ENCODE peak calls at places on chromosomes 13 and 19, in four cellular contexts. F is IMR-90; O is CD4-positive, alpha-beta memory T cell; P is fibroblast of lung. X is an unnamed sample.

GRCh38 chr13:43879323-43880181 is at the start of the genes CCDC122 and LACC1:
- DNase-seq in P (peak; percentile 78), O (peak; percentile 82), F (peak; percentile 84), X (peak; percentile 40)

GRCh38 chr13:98706446-98707110 is 45.9 kb downstream of the SLC15A1 start:
- DNase-seq in P (no peak), O (no peak), F (peak; percentile 13), X (no peak)

GRCh38 chr13:67184247-67184646 is 45.9 kb downstream of the PCDH9 start:
- DNase-seq in F (no peak), O (no peak), P (no peak), X (peak; percentile 0)

GRCh38 chr19:39413269-39413902 is 917 bp downstream of the PLEKHG2 start:
- DNase-seq in P (peak; percentile 66), F (peak; percentile 60), O (peak; percentile 36), X (no peak)

GRCh38 chr19:14367016-14367415 is 14.2 kb upstream of the ADGRE5 start:
- DNase-seq in P (no peak), O (no peak), F (no peak), X (no peak)

GRCh38 chr13:79658333-79658975 is 177.5 kb downstream of the NDFIP2 start:
- DNase-seq in P (no peak), O (no peak), F (no peak), X (no peak)

GRCh38 chr19:45349430-45349941 is 8.9 kb downstream of the KLC3 start:
- DNase-seq in F (no peak), O (no peak), P (no peak), X (no peak)

GRCh38 chr19:33476151-33476707 is 45.4 kb downstream of the PEPD start:
- DNase-seq in O (no peak), F (no peak), P (no peak), X (no peak)

GRCh38 chr19:40954573-40954972 is 36.5 kb upstream of the CYP2B6 start:
- DNase-seq in F (no peak), O (no peak), P (no peak), X (no peak)

GRCh38 chr19:30367421-30367820 is 4.8 kb upstream of the ZNF536 start:
- DNase-seq in O (no peak), P (no peak), F (no peak), X (no peak)

GRCh38 chr19:40750035-40750284 is 317 bp downstream of the ACTMAP start:
- DNase-seq in P (no peak), F (no peak), O (no peak), X (peak; percentile 58)

GRCh38 chr19:31595521-31595920 is 246.3 kb upstream of the TSHZ3 start:
- DNase-seq in P (no peak), F (no peak), O (no peak), X (no peak)

GRCh38 chr13:112442483-112443090 is 66.4 kb downstream of the SPACA7 start:
- DNase-seq in F (peak; percentile 5), P (peak; percentile 12), O (no peak), X (peak; percentile 48)

GRCh38 chr19:45954132-45954531 is 19.5 kb downstream of the NOVA2 start:
- DNase-seq in O (no peak), P (no peak), F (no peak), X (no peak)

GRCh38 chr19:58555369-58555885 is 522 bp upstream of the CHMP2A start:
- DNase-seq in O (no peak), P (no peak), F (no peak), X (no peak)

GRCh38 chr13:18235756-18236527 is 945.7 kb downstream of the TUBA3C start:
- DNase-seq in O (no peak), P (no peak), F (no peak), X (no peak)

GRCh38 chr19:10718205-10719196 is 622 bp downstream of the DNM2 start:
- DNase-seq in P (peak; percentile 21), O (no peak), F (peak; percentile 28), X (no peak)

GRCh38 chr13:62337109-62337880 is 921.6 kb upstream of the PCDH20 start:
- DNase-seq in O (no peak), P (peak; percentile 5), F (no peak), X (no peak)

GRCh38 chr13:44106231-44107152 is 226.8 kb downstream of the LACC1 start:
- DNase-seq in P (no peak), O (no peak), F (no peak), X (no peak)

GRCh38 chr19:10450191-10450852 is 30.0 kb downstream of the PDE4A start:
- DNase-seq in O (no peak), F (no peak), P (no peak), X (no peak)

GRCh38 chr13:69683921-69684663 is 423.5 kb upstream of the ATXN8OS start:
- DNase-seq in P (no peak), O (no peak), F (no peak), X (no peak)

GRCh38 chr13:110902370-110902769 is 12.5 kb downstream of the ANKRD10 start:
- DNase-seq in F (peak; percentile 61), O (no peak), P (no peak), X (no peak)

GRCh38 chr13:22793598-22794134 is 387.1 kb upstream of the SGCG start:
- DNase-seq in P (no peak), O (no peak), F (no peak), X (peak; percentile 8)

GRCh38 chr13:18952225-18953016 is 229.2 kb downstream of the TUBA3C start:
- DNase-seq in F (no peak), P (no peak), O (no peak), X (no peak)

GRCh38 chr19:33693678-33694077 is 71.9 kb downstream of the CHST8 start:
- DNase-seq in F (no peak), O (no peak), P (no peak), X (no peak)

GRCh38 chr19:51194527-51195315 is 30.2 kb upstream of the CD33 start:
- DNase-seq in F (no peak), O (no peak), P (no peak), X (no peak)

GRCh38 chr19:16381756-16382401 is 57.3 kb downstream of the KLF2 start:
- DNase-seq in O (no peak), P (peak; percentile 57), F (no peak), X (no peak)

GRCh38 chr13:18949489-18949761 is 232.2 kb downstream of the TUBA3C start:
- DNase-seq in P (no peak), F (no peak), O (no peak), X (no peak)

GRCh38 chr19:28710278-28710677 is 502.7 kb downstream of the UQCRFS1 start:
- DNase-seq in P (peak; percentile 81), O (peak; percentile 25), F (peak; percentile 67), X (peak; percentile 14)

GRCh38 chr13:100423375-100423774 is 165.2 kb downstream of the GGACT start:
- DNase-seq in O (no peak), P (peak; percentile 39), F (peak; percentile 56), X (peak; percentile 33)

GRCh38 chr19:38151242-38151641 is 72.8 kb downstream of the DPF1 start:
- DNase-seq in O (no peak), P (no peak), F (no peak), X (no peak)

GRCh38 chr19:43820098-43820860 is 6.8 kb upstream of the ZNF283 start:
- DNase-seq in F (peak; percentile 42), O (no peak), P (peak; percentile 66), X (no peak)

GRCh38 chr19:35305181-35305580 is 13.2 kb downstream of the MAG start:
- DNase-seq in P (no peak), O (no peak), F (no peak), X (no peak)

GRCh38 chr13:30408319-30409101 is 13.8 kb upstream of the UBE2L5 start:
- DNase-seq in F (peak; percentile 79), P (peak; percentile 89), O (peak; percentile 87), X (no peak)
- H3K27ac ChIP-seq in F (no peak overlapping the region), P (peak overlapping the region; percentile 23), O (peak overlapping the region; percentile 40), X (peak overlapping the region; percentile 48)

GRCh38 chr19:8639821-8640401 is 9.5 kb downstream of the NFILZ start:
- DNase-seq in P (no peak), F (no peak), O (no peak), X (no peak)
- H3K27ac ChIP-seq in P (no peak overlapping the region), F (no peak overlapping the region), O (no peak overlapping the region), X (no peak overlapping the region)

DNA sequence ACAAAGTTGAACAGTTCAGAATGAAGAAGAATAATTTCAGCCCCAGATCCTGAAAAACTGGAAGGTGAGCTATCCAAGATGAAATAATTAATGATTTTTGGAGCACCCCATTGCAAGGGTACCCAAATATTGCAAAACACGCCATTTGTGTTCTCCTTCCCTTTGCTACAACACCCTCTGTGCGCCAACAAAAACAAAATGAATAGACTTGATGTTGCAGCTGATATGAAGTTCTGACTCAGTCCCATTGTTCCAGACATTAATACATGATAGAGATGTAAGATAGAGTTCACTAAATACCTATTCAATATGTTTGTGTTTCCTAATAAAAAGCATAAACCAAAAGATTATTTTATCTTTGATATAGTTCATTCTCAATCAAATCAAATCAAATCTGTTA is 287.5 kb upstream of the SOX21 start:
- DNase-seq in F (no peak), P (no peak), O (no peak), X (no peak)
- H3K27ac ChIP-seq in F (no peak overlapping the region), P (no peak overlapping the region), O (no peak overlapping the region), X (no peak overlapping the region)

GRCh38 chr19:56838680-56838929 is 1.9 kb downstream of the PEG3 start:
- DNase-seq in F (no peak), P (no peak), O (no peak), X (no peak)
- H3K27ac ChIP-seq in F (no peak overlapping the region), P (no peak overlapping the region), O (no peak overlapping the region), X (no peak overlapping the region)

GRCh38 chr19:17842663-17843313 is 5.0 kb downstream of the JAK3 start:
- DNase-seq in F (no peak), O (no peak), P (no peak), X (no peak)
- H3K27ac ChIP-seq in F (no peak overlapping the region), O (no peak overlapping the region), P (no peak overlapping the region), X (no peak overlapping the region)

DNA sequence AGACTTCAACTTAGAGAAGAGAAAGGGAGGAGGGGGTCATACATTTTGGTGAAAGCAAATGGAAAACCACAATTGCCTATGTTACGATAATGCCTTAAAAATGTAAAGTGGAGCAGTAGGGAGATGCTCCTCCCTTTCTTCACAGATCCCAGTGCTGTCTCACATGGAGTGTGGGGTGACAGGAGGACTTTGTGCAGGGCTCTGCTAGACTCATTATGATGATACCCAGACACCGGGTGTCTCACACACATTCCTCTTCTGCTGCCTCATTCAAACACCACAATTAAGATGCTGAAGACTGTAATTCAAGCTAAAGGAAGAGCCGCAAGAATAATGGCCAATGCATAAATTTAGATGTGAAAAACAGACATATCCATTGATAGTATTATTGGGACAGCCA is 150.6 kb downstream of the LHFPL6 start:
- DNase-seq in F (no peak), P (no peak), O (no peak), X (no peak)
- H3K27ac ChIP-seq in F (peak overlapping the region; percentile 66), P (no peak overlapping the region), O (no peak overlapping the region), X (no peak overlapping the region)

GRCh38 chr13:33108620-33109019 is 92.4 kb downstream of the KL start:
- DNase-seq in O (no peak), F (peak; percentile 71), P (peak; percentile 81), X (no peak)

GRCh38 chr13:33106656-33107402 is 90.6 kb downstream of the KL start:
- DNase-seq in P (no peak), O (no peak), F (peak; percentile 62), X (no peak)

GRCh38 chr13:33101835-33102234 is 85.6 kb downstream of the KL start:
- DNase-seq in O (no peak), F (peak; percentile 43), P (no peak), X (no peak)

GRCh38 chr13:33107403-33107760 is 91.2 kb downstream of the KL start:
- DNase-seq in F (no peak), O (no peak), P (no peak), X (no peak)

GRCh38 chr13:33105387-33106005 is 89.3 kb downstream of the KL start:
- DNase-seq in F (no peak), O (no peak), P (no peak), X (no peak)
- H3K27ac ChIP-seq in F (no peak overlapping the region), O (no peak overlapping the region), P (no peak overlapping the region), X (no peak overlapping the region)

GRCh38 chr13:26050568-26051230 is 1.1 kb downstream of the SHISA2 start:
- DNase-seq in P (no peak), F (no peak), O (no peak), X (no peak)
- H3K27ac ChIP-seq in P (no peak overlapping the region), F (no peak overlapping the region), O (no peak overlapping the region), X (no peak overlapping the region)